ENCODE peak calls at places on chromosomes 7 and 10, in nine cellular contexts. K is sigmoid colon, P is H1, F is SW 1271, X is hippocampal formation, H is AG04449, J is SK-N-MC, Q is adrenal gland, V is AG10803. E is an unnamed sample.
A peak's percentile ranks its signal among the peaks of the same experiment; 100 is the strongest.

GRCh38 chr7:45055016-45055415 is 33.8 kb downstream of the NACAD start:
- DNase-seq in K (no peak), P (no peak), F (no peak), X (no peak), H (no peak), J (no peak), Q (no peak), V (no peak), E (no peak)

GRCh38 chr7:148587076-148587475 is 3.5 kb upstream of the C7orf33 start:
- DNase-seq in K (no peak), P (no peak), F (no peak), X (no peak), H (no peak), J (no peak), Q (no peak), V (no peak), E (no peak)

GRCh38 chr10:96229568-96230030 is 41.8 kb downstream of the BLNK start:
- DNase-seq in K (peak; percentile 81), P (peak; percentile 86), F (no peak), X (peak; percentile 18), H (no peak), J (peak; percentile 1), Q (peak; percentile 80), V (peak; percentile 55), E (peak; percentile 4)

GRCh38 chr7:142478479-142479220 is 220.8 kb upstream of the PRSS58 start:
- DNase-seq in K (no peak), P (no peak), F (no peak), X (no peak), H (no peak), J (peak; percentile 3), Q (no peak), V (peak; percentile 68), E (no peak)

GRCh38 chr10:21487416-21488180 is 37.9 kb downstream of the SKIDA1 start:
- DNase-seq in K (no peak), P (no peak), F (no peak), X (no peak), H (no peak), J (no peak), Q (no peak), V (no peak), E (no peak)

GRCh38 chr7:1045038-1045726 is 836 bp downstream of the GPR146 start:
- DNase-seq in K (no peak), P (no peak), F (no peak), X (no peak), H (no peak), J (no peak), Q (no peak), V (no peak), E (no peak)

GRCh38 chr10:16639457-16639856 is 117.8 kb upstream of the C1QL3 start:
- DNase-seq in K (no peak), P (no peak), F (no peak), X (no peak), H (no peak), J (no peak), Q (no peak), V (peak; percentile 3), E (no peak)

GRCh38 chr7:37111459-37111858 is 337.2 kb downstream of the ELMO1 start:
- DNase-seq in K (no peak), P (no peak), F (no peak), X (no peak), H (no peak), J (no peak), Q (no peak), V (no peak), E (no peak)

GRCh38 chr7:124033807-124034753 is 1.2 kb upstream of the TMEM229A start:
- DNase-seq in K (no peak), P (no peak), F (no peak), X (no peak), H (no peak), J (peak; percentile 98), Q (no peak), V (no peak), E (no peak)

GRCh38 chr7:109479388-109479787 is 909.7 kb downstream of the DNAJB9 start:
- DNase-seq in K (no peak), P (no peak), F (no peak), X (no peak), H (no peak), J (no peak), Q (no peak), V (no peak), E (no peak)

GRCh38 chr10:125005312-125006187 is 63.6 kb downstream of the ZRANB1 start:
- DNase-seq in K (peak; percentile 56), P (no peak), F (no peak), X (no peak), H (no peak), J (no peak), Q (peak; percentile 23), V (no peak), E (no peak)

GRCh38 chr10:52335665-52336064 is 21.6 kb downstream of the DKK1 start:
- DNase-seq in K (no peak), P (no peak), F (no peak), X (no peak), H (no peak), J (no peak), Q (no peak), V (no peak), E (no peak)

GRCh38 chr7:151767557-151767956 is 109.4 kb downstream of the PRKAG2 start:
- DNase-seq in K (peak; percentile 29), P (no peak), F (no peak), X (no peak), H (no peak), J (no peak), Q (no peak), V (no peak), E (no peak)

GRCh38 chr7:8211725-8212096 is 50.3 kb downstream of the ICA1 start:
- DNase-seq in K (no peak), P (no peak), F (no peak), X (no peak), H (no peak), J (no peak), Q (no peak), V (no peak), E (no peak)

GRCh38 chr10:6912424-6912823 is 332.3 kb upstream of the PRKCQ start:
- DNase-seq in K (no peak), P (no peak), F (no peak), X (no peak), H (no peak), J (no peak), Q (peak; percentile 35), V (no peak), E (no peak)

GRCh38 chr10:76333801-76334200 is 902.4 kb downstream of the LRMDA start:
- DNase-seq in K (no peak), P (no peak), F (no peak), X (no peak), H (no peak), J (no peak), Q (no peak), V (no peak), E (no peak)

GRCh38 chr7:149720372-149721083 is 52.9 kb downstream of the ZNF467 start:
- DNase-seq in K (peak; percentile 79), P (no peak), F (no peak), X (peak; percentile 82), H (no peak), J (no peak), Q (peak; percentile 54), V (no peak), E (no peak)